ENCODE peak calls at places on chromosomes 13 and 19, in six cellular contexts. One of them, this sample, is unnamed.

GRCh38 chr19:38497907-38498306 is 64.4 kb downstream of the RYR1 start:
- DNase-seq in stimulated activated CD4-positive, alpha-beta T cell treated with anti-CD3 and anti-CD28 coated beads, Interleukin-4, amount 100 ng/mL, for 1 hour: no peak
- DNase-seq in fibroblast of the conjunctiva: no peak
- DNase-seq in ascending aorta: no peak
- DNase-seq in EL: no peak
- DNase-seq in cardiac septum: no peak
- DNase-seq in this sample: no peak

GRCh38 chr13:29227560-29227959 is 367.9 kb downstream of the SLC7A1 start:
- DNase-seq in stimulated activated CD4-positive, alpha-beta T cell treated with anti-CD3 and anti-CD28 coated beads, Interleukin-4, amount 100 ng/mL, for 1 hour: no peak
- DNase-seq in fibroblast of the conjunctiva: no peak
- DNase-seq in ascending aorta: no peak
- DNase-seq in EL: no peak
- DNase-seq in cardiac septum: no peak
- DNase-seq in this sample: no peak

GRCh38 chr13:44259045-44260042 is 114.3 kb upstream of the SERP2 start:
- DNase-seq in stimulated activated CD4-positive, alpha-beta T cell treated with anti-CD3 and anti-CD28 coated beads, Interleukin-4, amount 100 ng/mL, for 1 hour: peak
- DNase-seq in fibroblast of the conjunctiva: no peak
- DNase-seq in ascending aorta: peak
- DNase-seq in EL: peak
- DNase-seq in cardiac septum: no peak
- DNase-seq in this sample: no peak

GRCh38 chr19:10230155-10230903 is 802 bp downstream of the S1PR2 start:
- DNase-seq in stimulated activated CD4-positive, alpha-beta T cell treated with anti-CD3 and anti-CD28 coated beads, Interleukin-4, amount 100 ng/mL, for 1 hour: peak
- DNase-seq in fibroblast of the conjunctiva: no peak
- DNase-seq in ascending aorta: no peak
- DNase-seq in EL: peak
- DNase-seq in cardiac septum: no peak
- DNase-seq in this sample: peak

GRCh38 chr19:6717441-6717971 is 2.9 kb downstream of the C3 start:
- DNase-seq in stimulated activated CD4-positive, alpha-beta T cell treated with anti-CD3 and anti-CD28 coated beads, Interleukin-4, amount 100 ng/mL, for 1 hour: no peak
- DNase-seq in fibroblast of the conjunctiva: no peak
- DNase-seq in ascending aorta: no peak
- DNase-seq in EL: no peak
- DNase-seq in cardiac septum: no peak
- DNase-seq in this sample: no peak

GRCh38 chr19:38736413-38737280 is 7.6 kb downstream of the CAPN12 start:
- DNase-seq in stimulated activated CD4-positive, alpha-beta T cell treated with anti-CD3 and anti-CD28 coated beads, Interleukin-4, amount 100 ng/mL, for 1 hour: peak
- DNase-seq in fibroblast of the conjunctiva: no peak
- DNase-seq in ascending aorta: no peak
- DNase-seq in EL: peak
- DNase-seq in cardiac septum: peak
- DNase-seq in this sample: no peak

GRCh38 chr13:81670048-81670447 is 1329.1 kb upstream of the SPRY2 start:
- DNase-seq in stimulated activated CD4-positive, alpha-beta T cell treated with anti-CD3 and anti-CD28 coated beads, Interleukin-4, amount 100 ng/mL, for 1 hour: no peak
- DNase-seq in fibroblast of the conjunctiva: no peak
- DNase-seq in ascending aorta: no peak
- DNase-seq in EL: no peak
- DNase-seq in cardiac septum: no peak
- DNase-seq in this sample: no peak

GRCh38 chr13:49499889-49500660 is 4.3 kb downstream of the PHF11 start:
- DNase-seq in stimulated activated CD4-positive, alpha-beta T cell treated with anti-CD3 and anti-CD28 coated beads, Interleukin-4, amount 100 ng/mL, for 1 hour: no peak
- DNase-seq in fibroblast of the conjunctiva: no peak
- DNase-seq in ascending aorta: no peak
- DNase-seq in EL: peak
- DNase-seq in cardiac septum: no peak
- DNase-seq in this sample: no peak

GRCh38 chr13:31369213-31369612 is 169.4 kb downstream of the B3GLCT start:
- DNase-seq in stimulated activated CD4-positive, alpha-beta T cell treated with anti-CD3 and anti-CD28 coated beads, Interleukin-4, amount 100 ng/mL, for 1 hour: no peak
- DNase-seq in fibroblast of the conjunctiva: no peak
- DNase-seq in ascending aorta: no peak
- DNase-seq in EL: no peak
- DNase-seq in cardiac septum: no peak
- DNase-seq in this sample: no peak

GRCh38 chr19:5002143-5002542 is 33.2 kb downstream of the KDM4B start:
- DNase-seq in stimulated activated CD4-positive, alpha-beta T cell treated with anti-CD3 and anti-CD28 coated beads, Interleukin-4, amount 100 ng/mL, for 1 hour: no peak
- DNase-seq in fibroblast of the conjunctiva: no peak
- DNase-seq in ascending aorta: no peak
- DNase-seq in EL: peak
- DNase-seq in cardiac septum: no peak
- DNase-seq in this sample: peak

GRCh38 chr19:434152-434960 is 25.4 kb upstream of the C2CD4C start:
- DNase-seq in stimulated activated CD4-positive, alpha-beta T cell treated with anti-CD3 and anti-CD28 coated beads, Interleukin-4, amount 100 ng/mL, for 1 hour: no peak
- DNase-seq in fibroblast of the conjunctiva: no peak
- DNase-seq in ascending aorta: no peak
- DNase-seq in EL: no peak
- DNase-seq in cardiac septum: no peak
- DNase-seq in this sample: no peak

GRCh38 chr19:57192064-57192395 is 730 bp downstream of the ZNF264 start:
- DNase-seq in stimulated activated CD4-positive, alpha-beta T cell treated with anti-CD3 and anti-CD28 coated beads, Interleukin-4, amount 100 ng/mL, for 1 hour: no peak
- DNase-seq in fibroblast of the conjunctiva: no peak
- DNase-seq in ascending aorta: no peak
- DNase-seq in EL: peak
- DNase-seq in cardiac septum: no peak
- DNase-seq in this sample: no peak

GRCh38 chr13:51933466-51934058 is 71.8 kb downstream of the CCDC70 start:
- DNase-seq in stimulated activated CD4-positive, alpha-beta T cell treated with anti-CD3 and anti-CD28 coated beads, Interleukin-4, amount 100 ng/mL, for 1 hour: no peak
- DNase-seq in fibroblast of the conjunctiva: no peak
- DNase-seq in ascending aorta: no peak
- DNase-seq in EL: no peak
- DNase-seq in cardiac septum: no peak
- DNase-seq in this sample: no peak

GRCh38 chr19:17938092-17938845 is 5.5 kb downstream of the CCDC124 start:
- DNase-seq in stimulated activated CD4-positive, alpha-beta T cell treated with anti-CD3 and anti-CD28 coated beads, Interleukin-4, amount 100 ng/mL, for 1 hour: peak
- DNase-seq in fibroblast of the conjunctiva: peak
- DNase-seq in ascending aorta: no peak
- DNase-seq in EL: peak
- DNase-seq in cardiac septum: peak
- DNase-seq in this sample: peak

GRCh38 chr13:45257638-45258338 is 56.9 kb upstream of the KCTD4 start:
- DNase-seq in stimulated activated CD4-positive, alpha-beta T cell treated with anti-CD3 and anti-CD28 coated beads, Interleukin-4, amount 100 ng/mL, for 1 hour: no peak
- DNase-seq in fibroblast of the conjunctiva: no peak
- DNase-seq in ascending aorta: no peak
- DNase-seq in EL: peak
- DNase-seq in cardiac septum: no peak
- DNase-seq in this sample: no peak

GRCh38 chr13:95650691-95651090 is 6.2 kb upstream of the DZIP1 start:
- DNase-seq in stimulated activated CD4-positive, alpha-beta T cell treated with anti-CD3 and anti-CD28 coated beads, Interleukin-4, amount 100 ng/mL, for 1 hour: no peak
- DNase-seq in fibroblast of the conjunctiva: no peak
- DNase-seq in ascending aorta: no peak
- DNase-seq in EL: no peak
- DNase-seq in cardiac septum: no peak
- DNase-seq in this sample: no peak

GRCh38 chr19:38264486-38265212 is at the start of gene SPINT2:
- DNase-seq in stimulated activated CD4-positive, alpha-beta T cell treated with anti-CD3 and anti-CD28 coated beads, Interleukin-4, amount 100 ng/mL, for 1 hour: peak
- DNase-seq in fibroblast of the conjunctiva: no peak
- DNase-seq in ascending aorta: no peak
- DNase-seq in EL: no peak
- DNase-seq in cardiac septum: no peak
- DNase-seq in this sample: no peak

GRCh38 chr19:2816641-2817040 is 3.0 kb upstream of the ZNF554 start:
- DNase-seq in stimulated activated CD4-positive, alpha-beta T cell treated with anti-CD3 and anti-CD28 coated beads, Interleukin-4, amount 100 ng/mL, for 1 hour: no peak
- DNase-seq in fibroblast of the conjunctiva: no peak
- DNase-seq in ascending aorta: no peak
- DNase-seq in EL: no peak
- DNase-seq in cardiac septum: no peak
- DNase-seq in this sample: no peak

GRCh38 chr19:11539495-11540365 is 1.1 kb downstream of the CNN1 start:
- DNase-seq in stimulated activated CD4-positive, alpha-beta T cell treated with anti-CD3 and anti-CD28 coated beads, Interleukin-4, amount 100 ng/mL, for 1 hour: no peak
- DNase-seq in fibroblast of the conjunctiva: no peak
- DNase-seq in ascending aorta: no peak
- DNase-seq in EL: no peak
- DNase-seq in cardiac septum: no peak
- DNase-seq in this sample: no peak

GRCh38 chr19:29886535-29886934 is 55.5 kb upstream of the URI1 start:
- DNase-seq in stimulated activated CD4-positive, alpha-beta T cell treated with anti-CD3 and anti-CD28 coated beads, Interleukin-4, amount 100 ng/mL, for 1 hour: no peak
- DNase-seq in fibroblast of the conjunctiva: no peak
- DNase-seq in ascending aorta: no peak
- DNase-seq in EL: no peak
- DNase-seq in cardiac septum: peak
- DNase-seq in this sample: no peak

GRCh38 chr19:33375760-33376159 is 2.3 kb downstream of the CEBPG start:
- DNase-seq in stimulated activated CD4-positive, alpha-beta T cell treated with anti-CD3 and anti-CD28 coated beads, Interleukin-4, amount 100 ng/mL, for 1 hour: no peak
- DNase-seq in fibroblast of the conjunctiva: no peak
- DNase-seq in ascending aorta: no peak
- DNase-seq in EL: peak
- DNase-seq in cardiac septum: no peak
- DNase-seq in this sample: peak

GRCh38 chr13:99086869-99087129 is 108.9 kb upstream of the DOCK9 start:
- DNase-seq in stimulated activated CD4-positive, alpha-beta T cell treated with anti-CD3 and anti-CD28 coated beads, Interleukin-4, amount 100 ng/mL, for 1 hour: peak
- DNase-seq in fibroblast of the conjunctiva: no peak
- DNase-seq in ascending aorta: no peak
- DNase-seq in EL: peak
- DNase-seq in cardiac septum: no peak
- DNase-seq in this sample: peak

GRCh38 chr19:52492201-52492960 is 35.1 kb upstream of the ZNF808 start:
- DNase-seq in stimulated activated CD4-positive, alpha-beta T cell treated with anti-CD3 and anti-CD28 coated beads, Interleukin-4, amount 100 ng/mL, for 1 hour: no peak
- DNase-seq in fibroblast of the conjunctiva: no peak
- DNase-seq in ascending aorta: no peak
- DNase-seq in EL: no peak
- DNase-seq in cardiac septum: no peak
- DNase-seq in this sample: no peak

GRCh38 chr13:105537113-105537512 is 998.3 kb downstream of the EFNB2 start:
- DNase-seq in stimulated activated CD4-positive, alpha-beta T cell treated with anti-CD3 and anti-CD28 coated beads, Interleukin-4, amount 100 ng/mL, for 1 hour: no peak
- DNase-seq in fibroblast of the conjunctiva: no peak
- DNase-seq in ascending aorta: no peak
- DNase-seq in EL: no peak
- DNase-seq in cardiac septum: no peak
- DNase-seq in this sample: no peak

GRCh38 chr13:20035130-20035529 is 76.6 kb downstream of the ZMYM2 start:
- DNase-seq in stimulated activated CD4-positive, alpha-beta T cell treated with anti-CD3 and anti-CD28 coated beads, Interleukin-4, amount 100 ng/mL, for 1 hour: no peak
- DNase-seq in fibroblast of the conjunctiva: no peak
- DNase-seq in ascending aorta: no peak
- DNase-seq in EL: no peak
- DNase-seq in cardiac septum: no peak
- DNase-seq in this sample: no peak

GRCh38 chr13:65292488-65292901 is 1937.6 kb downstream of the PCDH9 start:
- DNase-seq in stimulated activated CD4-positive, alpha-beta T cell treated with anti-CD3 and anti-CD28 coated beads, Interleukin-4, amount 100 ng/mL, for 1 hour: no peak
- DNase-seq in fibroblast of the conjunctiva: peak
- DNase-seq in ascending aorta: no peak
- DNase-seq in EL: peak
- DNase-seq in cardiac septum: no peak
- DNase-seq in this sample: no peak

GRCh38 chr19:13090511-13091231 is 12.0 kb downstream of the LYL1 start:
- DNase-seq in stimulated activated CD4-positive, alpha-beta T cell treated with anti-CD3 and anti-CD28 coated beads, Interleukin-4, amount 100 ng/mL, for 1 hour: no peak
- DNase-seq in fibroblast of the conjunctiva: no peak
- DNase-seq in ascending aorta: no peak
- DNase-seq in EL: no peak
- DNase-seq in cardiac septum: no peak
- DNase-seq in this sample: no peak

GRCh38 chr19:2523630-2524311 is 47.8 kb downstream of the GADD45B start:
- DNase-seq in stimulated activated CD4-positive, alpha-beta T cell treated with anti-CD3 and anti-CD28 coated beads, Interleukin-4, amount 100 ng/mL, for 1 hour: no peak
- DNase-seq in fibroblast of the conjunctiva: no peak
- DNase-seq in ascending aorta: no peak
- DNase-seq in EL: peak
- DNase-seq in cardiac septum: no peak
- DNase-seq in this sample: no peak

GRCh38 chr19:11814707-11815050 is 606 bp downstream of the ZNF440 start:
- DNase-seq in stimulated activated CD4-positive, alpha-beta T cell treated with anti-CD3 and anti-CD28 coated beads, Interleukin-4, amount 100 ng/mL, for 1 hour: peak
- DNase-seq in fibroblast of the conjunctiva: no peak
- DNase-seq in ascending aorta: no peak
- DNase-seq in EL: peak
- DNase-seq in cardiac septum: no peak
- DNase-seq in this sample: peak

GRCh38 chr13:20945952-20946383 is 43.4 kb upstream of the XPO4 start:
- DNase-seq in stimulated activated CD4-positive, alpha-beta T cell treated with anti-CD3 and anti-CD28 coated beads, Interleukin-4, amount 100 ng/mL, for 1 hour: peak
- DNase-seq in fibroblast of the conjunctiva: no peak
- DNase-seq in ascending aorta: no peak
- DNase-seq in EL: no peak
- DNase-seq in cardiac septum: no peak
- DNase-seq in this sample: no peak

GRCh38 chr13:113393226-113393571 is 29.3 kb upstream of the GRTP1 start:
- DNase-seq in stimulated activated CD4-positive, alpha-beta T cell treated with anti-CD3 and anti-CD28 coated beads, Interleukin-4, amount 100 ng/mL, for 1 hour: no peak
- DNase-seq in fibroblast of the conjunctiva: no peak
- DNase-seq in ascending aorta: no peak
- DNase-seq in EL: no peak
- DNase-seq in cardiac septum: peak
- DNase-seq in this sample: no peak

GRCh38 chr13:101751488-101751887 is 299.0 kb downstream of the ITGBL1 start:
- DNase-seq in stimulated activated CD4-positive, alpha-beta T cell treated with anti-CD3 and anti-CD28 coated beads, Interleukin-4, amount 100 ng/mL, for 1 hour: no peak
- DNase-seq in fibroblast of the conjunctiva: peak
- DNase-seq in ascending aorta: no peak
- DNase-seq in EL: peak
- DNase-seq in cardiac septum: no peak
- DNase-seq in this sample: peak

GRCh38 chr19:33773704-33774624 is 22.7 kb upstream of the KCTD15 start:
- DNase-seq in stimulated activated CD4-positive, alpha-beta T cell treated with anti-CD3 and anti-CD28 coated beads, Interleukin-4, amount 100 ng/mL, for 1 hour: no peak
- DNase-seq in fibroblast of the conjunctiva: no peak
- DNase-seq in ascending aorta: no peak
- DNase-seq in EL: no peak
- DNase-seq in cardiac septum: no peak
- DNase-seq in this sample: no peak